ENCODE peak calls at places on chromosomes 12 and 14, in eight cellular contexts. One of them, this sample, is unnamed. For H3K4me1, the result is how much of the 10 kb centered on the place peaks cover.

GRCh38 chr14:104092931-104093365 is 7.4 kb downstream of the ASPG start:
- DNase-seq in K562: no peak
- DNase-seq in H1: no peak
- DNase-seq in endothelial cell of umbilical vein: no peak
- DNase-seq in transverse colon: no peak
- DNase-seq in breast epithelium: no peak
- DNase-seq in HepG2: no peak
- DNase-seq in vagina: no peak
- DNase-seq in this sample: no peak

GRCh38 chr14:71532349-71532748 is 399.9 kb upstream of the RGS6 start:
- DNase-seq in K562: no peak
- DNase-seq in H1: no peak
- DNase-seq in endothelial cell of umbilical vein: no peak
- DNase-seq in transverse colon: no peak
- DNase-seq in breast epithelium: no peak
- DNase-seq in HepG2: no peak
- DNase-seq in vagina: no peak
- DNase-seq in this sample: no peak

GRCh38 chr12:88946377-88946997 is 366.2 kb upstream of the KITLG start:
- DNase-seq in K562: no peak
- DNase-seq in H1: no peak
- DNase-seq in endothelial cell of umbilical vein: peak
- DNase-seq in transverse colon: no peak
- DNase-seq in breast epithelium: no peak
- DNase-seq in HepG2: no peak
- DNase-seq in vagina: no peak
- DNase-seq in this sample: no peak

GRCh38 chr14:37623552-37623951 is 28.1 kb downstream of the TTC6 start:
- DNase-seq in K562: no peak
- DNase-seq in H1: no peak
- DNase-seq in endothelial cell of umbilical vein: peak
- DNase-seq in transverse colon: no peak
- DNase-seq in breast epithelium: peak
- DNase-seq in HepG2: no peak
- DNase-seq in vagina: no peak
- DNase-seq in this sample: no peak

GRCh38 chr14:38721822-38722431 is 381.1 kb downstream of the SEC23A start:
- DNase-seq in K562: peak
- DNase-seq in H1: peak
- DNase-seq in endothelial cell of umbilical vein: peak
- DNase-seq in transverse colon: peak
- DNase-seq in breast epithelium: peak
- DNase-seq in HepG2: peak
- DNase-seq in vagina: no peak
- DNase-seq in this sample: peak

GRCh38 chr12:45357547-45358417 is 141.9 kb downstream of the ANO6 start:
- DNase-seq in K562: no peak
- DNase-seq in H1: no peak
- DNase-seq in endothelial cell of umbilical vein: peak
- DNase-seq in transverse colon: no peak
- DNase-seq in breast epithelium: no peak
- DNase-seq in HepG2: peak
- DNase-seq in vagina: no peak
- DNase-seq in this sample: no peak

GRCh38 chr14:56310643-56311042 is 192.4 kb downstream of the PELI2 start:
- DNase-seq in K562: no peak
- DNase-seq in H1: no peak
- DNase-seq in endothelial cell of umbilical vein: peak
- DNase-seq in transverse colon: no peak
- DNase-seq in breast epithelium: no peak
- DNase-seq in HepG2: no peak
- DNase-seq in vagina: no peak
- DNase-seq in this sample: no peak

GRCh38 chr12:24814379-24815086 is 134.4 kb downstream of the BCAT1 start:
- DNase-seq in K562: no peak
- DNase-seq in H1: no peak
- DNase-seq in endothelial cell of umbilical vein: no peak
- DNase-seq in transverse colon: no peak
- DNase-seq in breast epithelium: no peak
- DNase-seq in HepG2: no peak
- DNase-seq in vagina: no peak
- DNase-seq in this sample: no peak

GRCh38 chr12:92597997-92598396 is 104.8 kb upstream of the PLEKHG7 start:
- DNase-seq in K562: no peak
- DNase-seq in H1: no peak
- DNase-seq in endothelial cell of umbilical vein: no peak
- DNase-seq in transverse colon: no peak
- DNase-seq in breast epithelium: no peak
- DNase-seq in HepG2: no peak
- DNase-seq in vagina: no peak
- DNase-seq in this sample: no peak

GRCh38 chr14:79044894-79045624 is 874.9 kb downstream of the NRXN3 start:
- DNase-seq in K562: no peak
- DNase-seq in H1: peak
- DNase-seq in endothelial cell of umbilical vein: peak
- DNase-seq in transverse colon: peak
- DNase-seq in breast epithelium: peak
- DNase-seq in HepG2: no peak
- DNase-seq in vagina: no peak
- DNase-seq in this sample: no peak

GRCh38 chr14:49982082-49982481 is 89.2 kb downstream of the ARF6 start:
- DNase-seq in K562: no peak
- DNase-seq in H1: no peak
- DNase-seq in endothelial cell of umbilical vein: no peak
- DNase-seq in transverse colon: no peak
- DNase-seq in breast epithelium: no peak
- DNase-seq in HepG2: no peak
- DNase-seq in vagina: no peak
- DNase-seq in this sample: no peak

GRCh38 chr14:96362965-96363750 is at the start of the genes ATG2B and GSKIP:
- DNase-seq in K562: peak
- DNase-seq in H1: peak
- DNase-seq in endothelial cell of umbilical vein: peak
- DNase-seq in transverse colon: peak
- DNase-seq in breast epithelium: peak
- DNase-seq in HepG2: peak
- DNase-seq in vagina: no peak
- DNase-seq in this sample: peak

GRCh38 chr12:3972576-3972975 is 99.4 kb upstream of the PARP11 start:
- DNase-seq in K562: no peak
- DNase-seq in H1: no peak
- DNase-seq in endothelial cell of umbilical vein: no peak
- DNase-seq in transverse colon: no peak
- DNase-seq in breast epithelium: no peak
- DNase-seq in HepG2: no peak
- DNase-seq in vagina: no peak
- DNase-seq in this sample: no peak

GRCh38 chr12:41466300-41466699 is 278.2 kb downstream of the PDZRN4 start:
- DNase-seq in K562: no peak
- DNase-seq in H1: no peak
- DNase-seq in endothelial cell of umbilical vein: no peak
- DNase-seq in transverse colon: no peak
- DNase-seq in breast epithelium: no peak
- DNase-seq in HepG2: no peak
- DNase-seq in vagina: no peak
- DNase-seq in this sample: no peak

GRCh38 chr12:96948782-96949181 is 41.7 kb downstream of the NEDD1 start:
- DNase-seq in K562: no peak
- DNase-seq in H1: no peak
- DNase-seq in endothelial cell of umbilical vein: no peak
- DNase-seq in transverse colon: no peak
- DNase-seq in breast epithelium: no peak
- DNase-seq in HepG2: no peak
- DNase-seq in vagina: no peak
- DNase-seq in this sample: no peak

GRCh38 chr14:60327447-60328331 is 78.7 kb downstream of the PPM1A start:
- DNase-seq in K562: no peak
- DNase-seq in H1: no peak
- DNase-seq in endothelial cell of umbilical vein: no peak
- DNase-seq in transverse colon: peak
- DNase-seq in breast epithelium: no peak
- DNase-seq in HepG2: no peak
- DNase-seq in vagina: no peak
- DNase-seq in this sample: peak

GRCh38 chr12:105321125-105321524 is 9.4 kb upstream of the C12orf75 start:
- DNase-seq in K562: no peak
- DNase-seq in H1: no peak
- DNase-seq in endothelial cell of umbilical vein: no peak
- DNase-seq in transverse colon: no peak
- DNase-seq in breast epithelium: no peak
- DNase-seq in HepG2: no peak
- DNase-seq in vagina: no peak
- DNase-seq in this sample: no peak

GRCh38 chr12:46523446-46523845 is 150.9 kb upstream of the SLC38A2 start:
- DNase-seq in K562: no peak
- DNase-seq in H1: no peak
- DNase-seq in endothelial cell of umbilical vein: no peak
- DNase-seq in transverse colon: no peak
- DNase-seq in breast epithelium: no peak
- DNase-seq in HepG2: peak
- DNase-seq in vagina: no peak
- DNase-seq in this sample: no peak

GRCh38 chr12:132186208-132186856 is 42.1 kb downstream of the NOC4L start:
- DNase-seq in K562: no peak
- DNase-seq in H1: no peak
- DNase-seq in endothelial cell of umbilical vein: no peak
- DNase-seq in transverse colon: no peak
- DNase-seq in breast epithelium: no peak
- DNase-seq in HepG2: no peak
- DNase-seq in vagina: no peak
- DNase-seq in this sample: no peak

GRCh38 chr14:52919971-52920370 is 30.9 kb downstream of the FERMT2 start:
- DNase-seq in K562: no peak
- DNase-seq in H1: no peak
- DNase-seq in endothelial cell of umbilical vein: peak
- DNase-seq in transverse colon: no peak
- DNase-seq in breast epithelium: no peak
- DNase-seq in HepG2: no peak
- DNase-seq in vagina: no peak
- DNase-seq in this sample: no peak

GRCh38 chr12:116426391-116427136 is 132.6 kb upstream of the MAP1LC3B2 start:
- DNase-seq in K562: peak
- DNase-seq in H1: peak
- DNase-seq in endothelial cell of umbilical vein: peak
- DNase-seq in transverse colon: peak
- DNase-seq in breast epithelium: peak
- DNase-seq in HepG2: no peak
- DNase-seq in vagina: no peak
- DNase-seq in this sample: no peak

GRCh38 chr12:26121323-26121740 is 3.5 kb downstream of the BHLHE41 start:
- DNase-seq in K562: no peak
- DNase-seq in H1: no peak
- DNase-seq in endothelial cell of umbilical vein: no peak
- DNase-seq in transverse colon: no peak
- DNase-seq in breast epithelium: no peak
- DNase-seq in HepG2: no peak
- DNase-seq in vagina: no peak
- DNase-seq in this sample: no peak
- TF ChIP-seq POLR2AphosphoS5 in K562: no peak
- TF ChIP-seq POLR2AphosphoS5 in H1: no peak
- TF ChIP-seq POLR2AphosphoS5 in endothelial cell of umbilical vein: no peak
- TF ChIP-seq POLR2AphosphoS5 in transverse colon: no peak
- TF ChIP-seq POLR2AphosphoS5 in breast epithelium: no peak
- TF ChIP-seq POLR2AphosphoS5 in HepG2: no peak
- TF ChIP-seq POLR2AphosphoS5 in vagina: no peak
- TF ChIP-seq POLR2AphosphoS5 in this sample: no peak

DNA sequence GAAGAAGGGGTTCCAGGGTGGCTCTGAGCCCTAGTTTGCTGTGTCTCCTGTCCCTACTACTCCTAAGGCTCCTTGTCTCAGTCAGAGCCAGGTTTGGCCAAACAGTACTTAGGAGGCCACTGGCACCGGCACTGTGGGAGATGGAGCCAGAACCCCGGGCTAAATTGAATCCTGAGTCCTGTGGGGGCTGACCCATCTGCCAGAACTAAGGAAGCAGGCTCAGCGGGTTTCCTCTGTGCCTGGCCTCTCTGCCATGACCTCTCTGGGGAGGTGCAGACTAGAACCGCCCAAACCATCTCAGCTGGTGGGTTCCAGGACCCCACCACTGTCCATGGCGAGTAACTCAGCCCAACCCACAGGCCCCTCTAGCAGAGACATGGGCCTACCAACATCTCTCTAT is 5.5 kb downstream of the ACTN1 start:
- DNase-seq in K562: no peak
- DNase-seq in H1: no peak
- DNase-seq in endothelial cell of umbilical vein: no peak
- DNase-seq in transverse colon: no peak
- DNase-seq in breast epithelium: no peak
- DNase-seq in HepG2: no peak
- DNase-seq in vagina: no peak
- DNase-seq in this sample: no peak
- H3K4me1 ChIP-seq in K562: under half
- H3K4me1 ChIP-seq in H1: under half
- H3K4me1 ChIP-seq in endothelial cell of umbilical vein: half or more
- H3K4me1 ChIP-seq in transverse colon: under half
- H3K4me1 ChIP-seq in breast epithelium: under half
- H3K4me1 ChIP-seq in HepG2: half or more
- H3K4me1 ChIP-seq in vagina: half or more
- H3K4me1 ChIP-seq in this sample: half or more

DNA sequence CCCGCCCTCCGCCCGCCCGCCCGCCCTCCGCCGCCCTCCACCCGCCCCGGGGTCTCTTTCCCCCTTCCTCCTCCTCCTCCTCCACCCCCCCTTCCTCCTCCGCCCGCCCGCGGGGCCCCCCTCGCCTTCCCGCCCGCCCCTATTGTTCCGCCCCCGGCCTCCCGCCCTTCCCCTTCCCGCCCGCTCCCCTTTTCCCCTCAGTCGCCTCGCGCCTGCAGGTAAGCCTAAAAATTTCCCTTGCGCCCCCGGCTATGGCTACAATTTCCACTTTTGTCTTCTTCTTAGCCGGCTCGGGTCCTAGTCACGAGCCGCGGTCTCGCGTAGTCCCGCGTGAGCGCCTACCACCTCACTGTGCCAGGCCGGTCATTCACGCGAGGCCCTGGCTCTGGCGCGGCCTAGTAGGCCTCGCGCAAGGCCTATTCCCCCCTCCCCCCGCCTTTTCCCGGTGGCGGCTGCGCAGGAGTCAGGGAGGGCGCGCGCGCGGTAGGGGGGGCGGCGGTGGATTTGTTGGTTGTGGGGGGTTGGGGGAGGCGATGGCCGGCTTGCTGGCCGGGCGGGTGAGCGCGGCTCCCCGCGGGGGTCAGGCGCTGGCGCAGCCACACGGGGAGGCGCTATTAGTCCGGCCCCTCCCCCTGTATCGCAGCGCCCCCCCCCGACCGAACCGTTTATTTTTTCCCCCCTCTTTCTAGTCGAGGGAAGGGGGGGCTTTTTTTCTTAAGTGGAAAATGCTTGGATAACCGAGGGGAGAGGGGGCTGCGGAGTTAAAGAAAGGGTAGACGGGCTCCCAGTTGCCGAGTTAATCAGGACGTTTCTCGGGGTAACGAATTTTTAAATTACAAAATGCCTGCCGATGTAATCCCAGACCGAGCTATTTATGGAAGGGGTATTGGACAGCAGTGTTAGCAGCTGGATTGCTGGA is 516 bp downstream of the PCBP2 start:
- DNase-seq in K562: peak
- DNase-seq in H1: peak
- DNase-seq in endothelial cell of umbilical vein: peak
- DNase-seq in transverse colon: peak
- DNase-seq in breast epithelium: peak
- DNase-seq in HepG2: peak
- DNase-seq in vagina: no peak
- DNase-seq in this sample: peak
- TF ChIP-seq POLR2A in K562: peak
- TF ChIP-seq POLR2A in H1: peak
- TF ChIP-seq POLR2A in endothelial cell of umbilical vein: no peak
- TF ChIP-seq POLR2A in transverse colon: peak
- TF ChIP-seq POLR2A in breast epithelium: no peak
- TF ChIP-seq POLR2A in HepG2: peak
- TF ChIP-seq POLR2A in vagina: no peak
- TF ChIP-seq POLR2A in this sample: no peak

GRCh38 chr12:100913872-100914600 is 119.5 kb downstream of the ANO4 start:
- DNase-seq in K562: no peak
- DNase-seq in H1: no peak
- DNase-seq in endothelial cell of umbilical vein: no peak
- DNase-seq in transverse colon: no peak
- DNase-seq in breast epithelium: no peak
- DNase-seq in HepG2: no peak
- DNase-seq in vagina: no peak
- DNase-seq in this sample: no peak
- TF ChIP-seq POLR2AphosphoS5 in K562: no peak
- TF ChIP-seq POLR2AphosphoS5 in H1: no peak
- TF ChIP-seq POLR2AphosphoS5 in endothelial cell of umbilical vein: no peak
- TF ChIP-seq POLR2AphosphoS5 in transverse colon: no peak
- TF ChIP-seq POLR2AphosphoS5 in breast epithelium: no peak
- TF ChIP-seq POLR2AphosphoS5 in HepG2: no peak
- TF ChIP-seq POLR2AphosphoS5 in vagina: no peak
- TF ChIP-seq POLR2AphosphoS5 in this sample: no peak